ENCODE peak calls at places on chromosomes 1 and 21, in six cellular contexts. One of them, this sample, is unnamed.

GRCh38 chr1:240098534-240098933 is 6.9 kb downstream of the FMN2 start:
- DNase-seq in bronchial epithelial cell: no peak
- DNase-seq in endothelial cell: no peak
- DNase-seq in CD4-positive, CD25-positive, alpha-beta regulatory T cell: no peak
- DNase-seq in neuronal stem cell: no peak
- DNase-seq in LoVo: no peak
- DNase-seq in this sample: no peak

GRCh38 chr1:56993355-56993985 is 27.7 kb upstream of the C8B start:
- DNase-seq in bronchial epithelial cell: no peak
- DNase-seq in endothelial cell: no peak
- DNase-seq in CD4-positive, CD25-positive, alpha-beta regulatory T cell: no peak
- DNase-seq in neuronal stem cell: no peak
- DNase-seq in LoVo: no peak
- DNase-seq in this sample: no peak

GRCh38 chr1:102937401-102937800 is 170.9 kb downstream of the COL11A1 start:
- DNase-seq in bronchial epithelial cell: no peak
- DNase-seq in endothelial cell: no peak
- DNase-seq in CD4-positive, CD25-positive, alpha-beta regulatory T cell: no peak
- DNase-seq in neuronal stem cell: no peak
- DNase-seq in LoVo: no peak
- DNase-seq in this sample: no peak

GRCh38 chr1:1971688-1972087 is 31.9 kb downstream of the CFAP74 start:
- DNase-seq in bronchial epithelial cell: no peak
- DNase-seq in endothelial cell: no peak
- DNase-seq in CD4-positive, CD25-positive, alpha-beta regulatory T cell: no peak
- DNase-seq in neuronal stem cell: no peak
- DNase-seq in LoVo: no peak
- DNase-seq in this sample: no peak

GRCh38 chr1:24120965-24121364 is 9.0 kb upstream of the MYOM3 start:
- DNase-seq in bronchial epithelial cell: no peak
- DNase-seq in endothelial cell: no peak
- DNase-seq in CD4-positive, CD25-positive, alpha-beta regulatory T cell: no peak
- DNase-seq in neuronal stem cell: no peak
- DNase-seq in LoVo: no peak
- DNase-seq in this sample: no peak

GRCh38 chr1:228989176-228989575 is 253.9 kb downstream of the RHOU start:
- DNase-seq in bronchial epithelial cell: no peak
- DNase-seq in endothelial cell: no peak
- DNase-seq in CD4-positive, CD25-positive, alpha-beta regulatory T cell: no peak
- DNase-seq in neuronal stem cell: no peak
- DNase-seq in LoVo: no peak
- DNase-seq in this sample: no peak

GRCh38 chr21:29297483-29298347 is 1.0 kb upstream of the BACH1 start:
- DNase-seq in bronchial epithelial cell: no peak
- DNase-seq in endothelial cell: no peak
- DNase-seq in CD4-positive, CD25-positive, alpha-beta regulatory T cell: no peak
- DNase-seq in neuronal stem cell: no peak
- DNase-seq in LoVo: no peak
- DNase-seq in this sample: no peak

GRCh38 chr1:114219247-114219872 is 65.7 kb upstream of the SYT6 start:
- DNase-seq in bronchial epithelial cell: no peak
- DNase-seq in endothelial cell: no peak
- DNase-seq in CD4-positive, CD25-positive, alpha-beta regulatory T cell: no peak
- DNase-seq in neuronal stem cell: no peak
- DNase-seq in LoVo: no peak
- DNase-seq in this sample: no peak

GRCh38 chr1:23704834-23705495 is 13.4 kb downstream of the RPL11 start:
- DNase-seq in bronchial epithelial cell: no peak
- DNase-seq in endothelial cell: no peak
- DNase-seq in CD4-positive, CD25-positive, alpha-beta regulatory T cell: no peak
- DNase-seq in neuronal stem cell: no peak
- DNase-seq in LoVo: no peak
- DNase-seq in this sample: no peak

GRCh38 chr1:245099401-245099800 is 55.4 kb upstream of the KIF26B start:
- DNase-seq in bronchial epithelial cell: no peak
- DNase-seq in endothelial cell: no peak
- DNase-seq in CD4-positive, CD25-positive, alpha-beta regulatory T cell: no peak
- DNase-seq in neuronal stem cell: no peak
- DNase-seq in LoVo: no peak
- DNase-seq in this sample: no peak

GRCh38 chr21:25350056-25350455 is 257.2 kb downstream of the MRPL39 start:
- DNase-seq in bronchial epithelial cell: no peak
- DNase-seq in endothelial cell: peak; percentile 31
- DNase-seq in CD4-positive, CD25-positive, alpha-beta regulatory T cell: no peak
- DNase-seq in neuronal stem cell: no peak
- DNase-seq in LoVo: no peak
- DNase-seq in this sample: no peak

GRCh38 chr1:41394918-41395598 is 33.8 kb downstream of the FOXO6 start:
- DNase-seq in bronchial epithelial cell: peak; percentile 8
- DNase-seq in endothelial cell: no peak
- DNase-seq in CD4-positive, CD25-positive, alpha-beta regulatory T cell: no peak
- DNase-seq in neuronal stem cell: peak; percentile 88
- DNase-seq in LoVo: no peak
- DNase-seq in this sample: no peak

GRCh38 chr1:8004803-8005573 is 21.1 kb downstream of the ERRFI1 start:
- DNase-seq in bronchial epithelial cell: peak; percentile 99
- DNase-seq in endothelial cell: no peak
- DNase-seq in CD4-positive, CD25-positive, alpha-beta regulatory T cell: no peak
- DNase-seq in neuronal stem cell: no peak
- DNase-seq in LoVo: peak; percentile 77
- DNase-seq in this sample: no peak

GRCh38 chr1:241215203-241215602 is 141.8 kb downstream of the RGS7 start:
- DNase-seq in bronchial epithelial cell: no peak
- DNase-seq in endothelial cell: no peak
- DNase-seq in CD4-positive, CD25-positive, alpha-beta regulatory T cell: no peak
- DNase-seq in neuronal stem cell: no peak
- DNase-seq in LoVo: no peak
- DNase-seq in this sample: no peak

GRCh38 chr1:28247603-28248272 is 11.6 kb upstream of the SESN2 start:
- DNase-seq in bronchial epithelial cell: no peak
- DNase-seq in endothelial cell: no peak
- DNase-seq in CD4-positive, CD25-positive, alpha-beta regulatory T cell: no peak
- DNase-seq in neuronal stem cell: no peak
- DNase-seq in LoVo: no peak
- DNase-seq in this sample: no peak

GRCh38 chr1:211912844-211913432 is 82.4 kb upstream of the LPGAT1 start:
- DNase-seq in bronchial epithelial cell: no peak
- DNase-seq in endothelial cell: no peak
- DNase-seq in CD4-positive, CD25-positive, alpha-beta regulatory T cell: no peak
- DNase-seq in neuronal stem cell: no peak
- DNase-seq in LoVo: no peak
- DNase-seq in this sample: no peak

GRCh38 chr1:111463029-111463683 is 10.6 kb upstream of the C1orf162 start:
- DNase-seq in bronchial epithelial cell: no peak
- DNase-seq in endothelial cell: no peak
- DNase-seq in CD4-positive, CD25-positive, alpha-beta regulatory T cell: no peak
- DNase-seq in neuronal stem cell: no peak
- DNase-seq in LoVo: peak; percentile 28
- DNase-seq in this sample: no peak

GRCh38 chr1:52927219-52928082 is at the start of gene SCP2:
- DNase-seq in bronchial epithelial cell: peak; percentile 39
- DNase-seq in endothelial cell: peak; percentile 64
- DNase-seq in CD4-positive, CD25-positive, alpha-beta regulatory T cell: peak; percentile 78
- DNase-seq in neuronal stem cell: peak; percentile 69
- DNase-seq in LoVo: peak; percentile 80
- DNase-seq in this sample: peak; percentile 71

GRCh38 chr1:25006770-25007169 is 76.7 kb upstream of the RUNX3 start:
- DNase-seq in bronchial epithelial cell: no peak
- DNase-seq in endothelial cell: no peak
- DNase-seq in CD4-positive, CD25-positive, alpha-beta regulatory T cell: no peak
- DNase-seq in neuronal stem cell: no peak
- DNase-seq in LoVo: no peak
- DNase-seq in this sample: no peak

GRCh38 chr1:150210741-150211140 is 25.2 kb downstream of the ANP32E start:
- DNase-seq in bronchial epithelial cell: no peak
- DNase-seq in endothelial cell: no peak
- DNase-seq in CD4-positive, CD25-positive, alpha-beta regulatory T cell: no peak
- DNase-seq in neuronal stem cell: no peak
- DNase-seq in LoVo: no peak
- DNase-seq in this sample: no peak

GRCh38 chr1:222792744-222793143 is 22.1 kb upstream of the DISP1 start:
- DNase-seq in bronchial epithelial cell: no peak
- DNase-seq in endothelial cell: no peak
- DNase-seq in CD4-positive, CD25-positive, alpha-beta regulatory T cell: peak; percentile 11
- DNase-seq in neuronal stem cell: no peak
- DNase-seq in LoVo: no peak
- DNase-seq in this sample: no peak

GRCh38 chr21:29018540-29018939 is 609 bp downstream of the RWDD2B start:
- DNase-seq in bronchial epithelial cell: no peak
- DNase-seq in endothelial cell: no peak
- DNase-seq in CD4-positive, CD25-positive, alpha-beta regulatory T cell: peak; percentile 19
- DNase-seq in neuronal stem cell: no peak
- DNase-seq in LoVo: no peak
- DNase-seq in this sample: no peak

GRCh38 chr1:118934706-118935105 is 53.4 kb downstream of the TBX15 start:
- DNase-seq in bronchial epithelial cell: peak; percentile 25
- DNase-seq in endothelial cell: no peak
- DNase-seq in CD4-positive, CD25-positive, alpha-beta regulatory T cell: no peak
- DNase-seq in neuronal stem cell: no peak
- DNase-seq in LoVo: no peak
- DNase-seq in this sample: no peak

GRCh38 chr1:226993676-226994356 is 53.7 kb downstream of the COQ8A start:
- DNase-seq in bronchial epithelial cell: no peak
- DNase-seq in endothelial cell: no peak
- DNase-seq in CD4-positive, CD25-positive, alpha-beta regulatory T cell: no peak
- DNase-seq in neuronal stem cell: peak; percentile 24
- DNase-seq in LoVo: no peak
- DNase-seq in this sample: no peak

GRCh38 chr1:199002670-199003069 is 363.8 kb downstream of the PTPRC start:
- DNase-seq in bronchial epithelial cell: no peak
- DNase-seq in endothelial cell: no peak
- DNase-seq in CD4-positive, CD25-positive, alpha-beta regulatory T cell: no peak
- DNase-seq in neuronal stem cell: no peak
- DNase-seq in LoVo: no peak
- DNase-seq in this sample: no peak

GRCh38 chr1:113405573-113405972 is 15.3 kb downstream of the MAGI3 start:
- DNase-seq in bronchial epithelial cell: no peak
- DNase-seq in endothelial cell: no peak
- DNase-seq in CD4-positive, CD25-positive, alpha-beta regulatory T cell: no peak
- DNase-seq in neuronal stem cell: no peak
- DNase-seq in LoVo: no peak
- DNase-seq in this sample: no peak

GRCh38 chr1:230682274-230682673 is 31.6 kb downstream of the AGT start:
- DNase-seq in bronchial epithelial cell: no peak
- DNase-seq in endothelial cell: no peak
- DNase-seq in CD4-positive, CD25-positive, alpha-beta regulatory T cell: no peak
- DNase-seq in neuronal stem cell: no peak
- DNase-seq in LoVo: no peak
- DNase-seq in this sample: no peak

GRCh38 chr1:65165269-65166002 is 17.4 kb downstream of the AK4 start:
- DNase-seq in bronchial epithelial cell: no peak
- DNase-seq in endothelial cell: no peak
- DNase-seq in CD4-positive, CD25-positive, alpha-beta regulatory T cell: no peak
- DNase-seq in neuronal stem cell: no peak
- DNase-seq in LoVo: no peak
- DNase-seq in this sample: no peak

GRCh38 chr1:151728151-151728711 is 6.9 kb downstream of the RIIAD1 start:
- DNase-seq in bronchial epithelial cell: no peak
- DNase-seq in endothelial cell: no peak
- DNase-seq in CD4-positive, CD25-positive, alpha-beta regulatory T cell: no peak
- DNase-seq in neuronal stem cell: no peak
- DNase-seq in LoVo: no peak
- DNase-seq in this sample: no peak